ENCODE peak calls at places on chromosomes 2 and 18, in six cellular contexts. E, X, Z, J, L and M are unnamed samples.

GRCh38 chr2:120917876-120918275 is 182.2 kb downstream of the GLI2 start:
- DNase-seq in E (no peak), X (no peak), Z (no peak), J (no peak), L (no peak), M (no peak)

GRCh38 chr2:29031046-29031445 is 43.3 kb downstream of the PCARE start:
- DNase-seq in E (no peak), X (no peak), Z (no peak), J (no peak), L (no peak), M (no peak)

GRCh38 chr2:12715258-12715865 is 1.4 kb upstream of the TRIB2 start:
- DNase-seq in E (peak; percentile 34), X (no peak), Z (no peak), J (no peak), L (no peak), M (no peak)

GRCh38 chr2:208618220-208618619 is 211.6 kb downstream of the PTH2R start:
- DNase-seq in E (no peak), X (no peak), Z (no peak), J (no peak), L (no peak), M (no peak)

GRCh38 chr2:70010222-70011111 is 49.0 kb upstream of the ASPRV1 start:
- DNase-seq in E (peak; percentile 24), X (peak; percentile 64), Z (no peak), J (no peak), L (no peak), M (no peak)

GRCh38 chr2:23524261-23524706 is 139.3 kb downstream of the KLHL29 start:
- DNase-seq in E (peak; percentile 32), X (no peak), Z (no peak), J (no peak), L (peak; percentile 19), M (no peak)

GRCh38 chr2:188293601-188294482 is 2.2 kb downstream of the GULP1 start:
- DNase-seq in E (peak; percentile 78), X (peak; percentile 81), Z (peak; percentile 73), J (peak; percentile 77), L (peak; percentile 84), M (no peak)

GRCh38 chr2:227370791-227371312 is 8.3 kb downstream of the TM4SF20 start:
- DNase-seq in E (peak; percentile 31), X (no peak), Z (no peak), J (no peak), L (no peak), M (no peak)

GRCh38 chr18:8561123-8561905 is 47.9 kb upstream of the RAB12 start:
- DNase-seq in E (no peak), X (no peak), Z (no peak), J (no peak), L (no peak), M (no peak)

GRCh38 chr2:96527052-96527964 is 9.2 kb upstream of the ARID5A start:
- DNase-seq in E (no peak), X (no peak), Z (no peak), J (no peak), L (no peak), M (peak; percentile 88)

GRCh38 chr18:6219116-6219717 is 195.5 kb downstream of the L3MBTL4 start:
- DNase-seq in E (peak; percentile 76), X (no peak), Z (peak; percentile 32), J (no peak), L (no peak), M (no peak)

GRCh38 chr2:205435970-205436369 is 246.3 kb upstream of the NRP2 start:
- DNase-seq in E (no peak), X (no peak), Z (no peak), J (no peak), L (no peak), M (no peak)

GRCh38 chr2:11446733-11447248 is 19.2 kb downstream of the E2F6 start:
- DNase-seq in E (peak; percentile 78), X (peak; percentile 48), Z (peak; percentile 73), J (no peak), L (peak; percentile 22), M (no peak)

GRCh38 chr2:45734952-45735351 is 83.5 kb downstream of the PRKCE start:
- DNase-seq in E (no peak), X (no peak), Z (no peak), J (peak; percentile 77), L (no peak), M (no peak)

GRCh38 chr18:2697184-2697583 is 41.7 kb downstream of the SMCHD1 start:
- DNase-seq in E (no peak), X (no peak), Z (no peak), J (no peak), L (no peak), M (no peak)

GRCh38 chr18:11719050-11719449 is 30.0 kb downstream of the GNAL start:
- DNase-seq in E (no peak), X (no peak), Z (no peak), J (no peak), L (no peak), M (no peak)

GRCh38 chr18:60391571-60392226 is 19.1 kb upstream of the MC4R start:
- DNase-seq in E (no peak), X (no peak), Z (no peak), J (no peak), L (no peak), M (no peak)

GRCh38 chr2:29950432-29950943 is 29.1 kb upstream of the ALK start:
- DNase-seq in E (no peak), X (no peak), Z (no peak), J (no peak), L (no peak), M (no peak)

GRCh38 chr18:53153281-53153680 is 813.3 kb downstream of the DCC start:
- DNase-seq in E (peak; percentile 37), X (no peak), Z (peak; percentile 6), J (no peak), L (no peak), M (no peak)

DNA sequence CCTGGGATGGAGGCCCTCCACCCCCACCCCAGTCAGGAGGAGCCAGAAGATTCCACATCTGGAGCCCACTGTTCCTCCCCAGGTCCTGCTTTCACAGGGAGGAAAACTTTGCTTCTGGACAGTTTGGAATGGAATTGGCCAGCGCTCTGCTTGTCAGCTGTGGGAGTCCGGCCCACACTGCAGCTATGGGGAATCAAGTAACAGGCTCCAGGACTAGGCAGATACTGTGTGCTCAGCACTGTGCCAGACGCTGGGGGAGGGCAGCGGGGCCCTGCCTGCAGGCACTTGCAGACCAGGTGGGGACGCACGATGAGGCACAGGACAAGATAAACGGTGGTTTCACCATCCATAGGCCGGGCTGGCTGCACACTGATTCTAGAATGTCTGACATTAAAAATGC is 114.0 kb downstream of the STPG4 start:
- DNase-seq in E (peak; percentile 66), X (no peak), Z (no peak), J (no peak), L (no peak), M (no peak)
- TF ChIP-seq POLR2A in E (no peak), X (no peak), Z (no peak), J (no peak), L (no peak), M (no peak)

GRCh38 chr2:199951023-199951422 is 4.3 kb downstream of the TYW5 start:
- DNase-seq in E (no peak), X (no peak), Z (no peak), J (no peak), L (no peak), M (no peak)

GRCh38 chr2:199955007-199955338 is 318 bp downstream of the TYW5 start:
- DNase-seq in E (no peak), X (no peak), Z (no peak), J (no peak), L (no peak), M (no peak)

GRCh38 chr2:199956062-199956380 is 639 bp downstream of the MAIP1 start:
- DNase-seq in E (no peak), X (no peak), Z (peak; percentile 16), J (no peak), L (no peak), M (no peak)

GRCh38 chr2:199958014-199958413 is 2.6 kb downstream of the MAIP1 start:
- DNase-seq in E (no peak), X (no peak), Z (no peak), J (no peak), L (no peak), M (no peak)

DNA sequence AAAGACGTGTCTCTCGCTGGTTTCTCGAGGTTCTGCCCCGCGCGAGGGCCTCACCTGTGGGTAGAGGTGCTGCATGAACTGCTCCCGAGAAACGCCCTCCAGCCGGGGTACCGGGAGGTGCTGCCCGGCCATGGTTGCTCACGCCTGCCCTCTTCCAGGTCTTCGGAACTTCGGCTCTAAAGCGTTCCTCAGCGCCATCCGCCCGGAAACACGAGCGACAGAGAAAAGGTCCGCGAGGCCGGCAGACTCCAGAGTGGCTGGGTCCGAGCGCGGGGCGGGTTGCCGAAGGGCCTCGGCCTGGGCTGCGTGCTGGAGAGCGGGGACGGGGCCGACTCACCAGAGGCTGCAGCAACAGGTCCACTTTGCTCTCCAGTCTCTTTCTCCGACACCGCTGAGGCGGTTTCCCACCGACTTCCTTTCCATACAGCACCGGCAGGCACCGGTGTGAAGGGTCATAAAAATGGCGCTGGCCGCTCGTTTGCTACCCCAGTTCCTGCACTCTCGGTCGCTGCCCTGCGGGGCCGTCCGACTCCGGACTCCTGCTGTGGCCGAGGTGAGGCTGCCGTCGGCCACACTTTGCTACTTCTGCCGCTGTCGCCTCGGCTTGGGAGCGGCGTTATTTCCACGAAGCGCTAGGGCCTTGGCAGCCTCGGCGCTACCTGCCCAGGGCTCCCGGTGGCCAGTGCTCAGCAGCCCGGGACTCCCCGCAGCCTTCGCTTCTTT is at the start of the genes MAIP1 and TYW5:
- DNase-seq in E (peak; percentile 90), X (peak; percentile 84), Z (peak; percentile 92), J (peak; percentile 87), L (peak; percentile 79), M (peak; percentile 94)
- TF ChIP-seq POLR2A in E (no peak), X (no peak), Z (peak; percentile 89), J (no peak), L (peak; percentile 61), M (no peak)

DNA sequence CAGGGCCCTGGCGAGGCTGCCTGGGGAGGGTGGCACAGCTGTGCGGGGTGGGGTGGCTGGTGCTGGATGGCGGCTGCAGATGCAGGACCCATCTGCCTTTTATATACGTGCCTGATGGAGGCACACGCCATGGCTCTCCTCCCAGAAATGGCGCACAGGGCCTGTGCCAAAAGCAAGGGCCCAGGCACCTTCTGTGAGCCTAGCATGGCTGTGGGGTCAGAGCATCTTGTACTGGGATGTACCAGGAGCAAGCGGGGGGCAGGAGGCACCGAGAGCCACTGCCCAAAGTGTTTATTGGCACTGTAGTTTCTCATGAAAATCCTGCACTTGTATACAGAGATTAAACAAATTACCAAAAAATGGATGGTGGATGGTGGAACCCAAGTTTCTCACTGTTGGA is 724.1 kb downstream of the GALR1 start:
- DNase-seq in E (no peak), X (no peak), Z (no peak), J (no peak), L (no peak), M (no peak)
- TF ChIP-seq POLR2A in E (no peak), X (no peak), Z (no peak), J (no peak), L (no peak), M (no peak)

DNA sequence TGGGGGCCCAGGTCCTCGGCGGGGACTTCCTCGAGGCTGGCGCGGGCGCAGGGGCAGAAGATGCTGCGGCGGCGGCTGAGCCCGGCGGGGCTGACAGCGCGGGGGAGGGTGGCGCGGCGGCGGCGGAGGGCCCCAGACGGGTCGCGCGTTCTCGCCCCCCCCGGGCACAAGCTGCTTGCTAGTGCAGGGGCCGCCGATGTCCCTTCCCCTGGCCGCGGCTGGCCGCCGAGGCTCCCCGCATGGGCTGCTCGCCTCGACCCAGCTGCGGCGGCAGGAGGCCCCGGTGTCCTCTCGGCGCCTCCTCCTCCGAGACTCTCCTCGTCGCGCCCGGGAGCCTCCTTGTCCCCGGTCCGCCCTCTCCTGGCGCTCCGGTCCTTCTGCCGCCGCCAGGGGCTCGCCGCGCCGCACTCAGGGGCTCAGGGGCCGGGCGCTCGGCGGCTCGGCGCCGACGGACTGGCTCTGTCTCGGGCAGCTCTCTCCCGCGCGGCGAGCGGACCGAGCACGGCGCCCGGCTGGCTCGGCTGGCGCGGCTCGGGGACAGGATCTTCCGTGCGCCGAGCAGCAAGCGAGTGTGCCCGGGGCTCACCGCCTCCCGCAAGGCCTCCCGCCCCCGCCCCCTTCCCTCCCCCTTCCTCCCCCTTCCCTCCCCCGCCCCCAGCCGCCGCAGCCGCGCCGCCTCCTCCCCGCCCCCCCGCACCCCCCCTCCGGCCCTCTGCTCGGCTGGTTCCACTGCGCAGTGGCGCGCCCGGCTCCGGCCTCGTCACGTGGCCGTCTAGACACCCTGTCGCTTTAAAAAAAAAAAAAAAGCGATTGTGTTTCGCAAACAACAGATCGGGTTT is 902 bp upstream of the SMAD7 start:
- DNase-seq in E (peak; percentile 86), X (peak; percentile 90), Z (peak; percentile 86), J (no peak), L (no peak), M (peak; percentile 95)
- TF ChIP-seq POLR2A in E (no peak), X (no peak), Z (peak; percentile 72), J (no peak), L (no peak), M (peak; percentile 71)